ENCODE peak calls at places on chromosomes 2 and 18, in five cellular contexts. H is right lobe of liver, J is right atrium auricular region, K is body of pancreas, G is neural progenitor cell. A is an unnamed sample.

GRCh38 chr2:23145460-23145859 is 239.5 kb upstream of the KLHL29 start:
- DNase-seq in K (no peak), J (no peak), H (no peak), G (no peak), A (no peak)

GRCh38 chr2:10188211-10188610 is 65.7 kb downstream of the RRM2 start:
- DNase-seq in J (no peak), H (no peak), G (peak; percentile 33), K (no peak), A (no peak)

GRCh38 chr2:63950414-63950813 is 68.8 kb downstream of the VPS54 start:
- DNase-seq in G (no peak), K (no peak), H (no peak), J (no peak), A (no peak)

GRCh38 chr2:108691447-108691846 is 27.8 kb upstream of the RANBP2 start:
- DNase-seq in G (no peak), J (no peak), H (peak; percentile 25), K (no peak), A (no peak)

GRCh38 chr18:2482711-2483475 is 88.4 kb downstream of the METTL4 start:
- DNase-seq in G (no peak), J (no peak), H (no peak), K (no peak), A (no peak)

GRCh38 chr2:187956906-187957534 is 334.7 kb upstream of the GULP1 start:
- DNase-seq in G (no peak), J (no peak), H (no peak), K (no peak), A (no peak)

GRCh38 chr2:66897181-66897580 is 462.3 kb downstream of the MEIS1 start:
- DNase-seq in J (no peak), H (no peak), K (peak; percentile 33), G (no peak), A (no peak)

GRCh38 chr2:6824962-6825361 is 40.7 kb downstream of the CMPK2 start:
- DNase-seq in J (no peak), G (no peak), K (no peak), H (no peak), A (no peak)

GRCh38 chr18:49646864-49647263 is 85.0 kb downstream of the LIPG start:
- DNase-seq in K (no peak), G (no peak), J (no peak), H (no peak), A (no peak)

GRCh38 chr18:35289293-35290069 is 548 bp downstream of the ZSCAN30 start:
- DNase-seq in K (peak; percentile 44), G (peak; percentile 8), H (no peak), J (no peak), A (peak; percentile 55)

GRCh38 chr2:55090702-55091101 is 40.5 kb upstream of the RTN4 start:
- DNase-seq in J (no peak), K (no peak), G (no peak), H (no peak), A (no peak)

GRCh38 chr2:132656213-132656612 is 13.8 kb downstream of the LYPD1 start:
- DNase-seq in J (no peak), K (no peak), H (no peak), G (no peak), A (no peak)

GRCh38 chr2:134782792-134783191 is 55.6 kb upstream of the ACMSD start:
- DNase-seq in J (no peak), K (no peak), H (no peak), G (peak; percentile 56), A (no peak)
- TF ChIP-seq CTCF in J (no peak), K (no peak), H (peak; percentile 64), G (peak; percentile 67), A (no peak)

GRCh38 chr2:98654702-98655488 is 46.5 kb downstream of the UNC50 start:
- DNase-seq in G (no peak), H (no peak), K (no peak), J (no peak), A (no peak)
- H3K4me1 ChIP-seq in G (no peaks in the 10 kb centered on the region), H (peaks cover 3% of the 10 kb centered on the region), K (peaks cover 8% of the 10 kb centered on the region), J (no peaks in the 10 kb centered on the region), A (peaks cover 16% of the 10 kb centered on the region)

DNA sequence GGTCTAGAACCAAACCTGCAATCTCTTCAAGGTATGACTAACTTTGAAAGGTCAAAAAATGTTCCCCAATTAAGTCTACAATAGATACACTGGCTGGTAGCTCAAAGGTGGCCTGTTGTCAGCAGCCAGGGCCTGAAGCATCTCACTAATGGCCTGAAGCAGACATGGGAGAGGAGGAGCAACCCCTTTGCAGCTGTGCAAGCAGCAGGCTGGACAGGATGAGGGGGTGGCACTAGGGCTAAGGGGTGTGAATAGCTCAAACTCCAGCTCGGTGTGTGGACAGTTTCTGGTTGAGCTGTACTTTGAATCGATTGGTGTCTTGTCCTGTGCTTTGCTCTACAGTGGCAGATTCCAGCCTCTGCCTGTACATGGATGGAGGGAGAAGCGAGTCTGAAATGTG is 34.5 kb upstream of the DTNB start:
- DNase-seq in K (no peak), J (no peak), G (no peak), H (no peak), A (no peak)
- TF ChIP-seq CTCF in K (no peak), J (no peak), G (no peak), H (no peak), A (no peak)

GRCh38 chr2:173467751-173468150 is 113.1 kb downstream of the CDCA7 start:
- DNase-seq in H (no peak), G (no peak), J (no peak), K (no peak), A (no peak)
- H3K4me1 ChIP-seq in H (no peaks in the 10 kb centered on the region), G (peaks cover 6% of the 10 kb centered on the region), J (no peaks in the 10 kb centered on the region), K (no peaks in the 10 kb centered on the region), A (no peaks in the 10 kb centered on the region)

GRCh38 chr2:172102858-172103359 is at the start of gene DLX2:
- DNase-seq in J (peak; percentile 70), H (peak; percentile 81), G (peak; percentile 98), K (peak; percentile 85), A (peak; percentile 90)

GRCh38 chr2:172105715-172106124 is 3.0 kb upstream of the DLX2 start:
- DNase-seq in H (no peak), J (no peak), K (no peak), G (peak; percentile 33), A (no peak)

GRCh38 chr2:172101707-172102158 is 967 bp downstream of the DLX2 start:
- DNase-seq in J (no peak), G (peak; percentile 51), H (no peak), K (no peak), A (no peak)

GRCh38 chr2:172102159-172102857 is 392 bp downstream of the DLX2 start:
- DNase-seq in H (no peak), G (no peak), K (no peak), J (no peak), A (peak; percentile 58)

DNA sequence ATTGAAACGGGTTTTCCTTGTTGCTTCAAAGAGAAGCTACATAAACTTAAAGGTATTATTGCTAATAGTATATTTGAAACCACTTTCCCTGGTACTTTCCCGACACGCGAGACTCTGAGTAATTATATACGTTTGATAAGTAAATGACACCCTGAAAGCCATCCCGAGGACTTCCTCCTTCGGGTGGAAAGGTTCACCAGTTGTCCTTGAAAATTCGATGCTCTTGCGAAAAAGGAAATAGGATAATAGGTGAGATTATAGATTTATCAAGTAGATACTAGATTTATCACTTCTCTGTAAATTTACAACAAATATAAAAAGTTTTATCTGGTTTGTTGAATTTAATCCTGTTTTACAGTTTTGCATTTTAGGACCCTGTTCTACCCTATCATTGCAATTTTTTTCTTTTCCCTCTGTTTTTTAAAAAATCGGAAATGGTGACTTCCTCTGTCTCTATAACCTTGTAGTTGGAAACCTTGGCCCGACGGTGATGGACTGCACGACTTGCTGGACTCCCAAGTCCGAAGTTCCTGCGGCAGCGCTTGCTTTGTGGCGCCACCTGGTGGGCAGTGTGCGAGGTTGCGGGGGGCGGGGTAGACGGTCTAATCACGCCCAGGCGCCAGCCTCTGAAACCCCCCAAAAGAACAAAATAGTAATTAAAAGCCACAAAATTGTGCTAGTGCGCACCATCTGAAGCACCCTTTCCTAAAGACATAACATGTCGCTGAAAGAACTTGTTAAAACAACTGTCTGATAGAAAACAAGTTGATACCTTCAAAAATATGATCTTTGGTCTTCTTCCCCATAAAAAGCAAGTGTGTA is 982 bp upstream of the DLX2 start:
- DNase-seq in K (peak; percentile 80), G (peak; percentile 90), J (peak; percentile 79), H (peak; percentile 86), A (peak; percentile 87)
- TF ChIP-seq CTCF in K (peak; percentile 66), G (peak; percentile 96), J (peak; percentile 44), H (peak; percentile 91), A (peak; percentile 87)

GRCh38 chr2:46848446-46848845 is 67.2 kb downstream of the MCFD2 start:
- DNase-seq in K (no peak), J (no peak), H (peak; percentile 21), G (no peak), A (no peak)

GRCh38 chr2:46845542-46846453 is 69.8 kb downstream of the MCFD2 start:
- DNase-seq in J (no peak), G (no peak), H (peak; percentile 10), K (no peak), A (no peak)

GRCh38 chr2:46846454-46846990 is 69.1 kb downstream of the MCFD2 start:
- DNase-seq in H (no peak), J (no peak), G (no peak), K (no peak), A (no peak)

GRCh38 chr2:46847726-46848421 is 67.7 kb downstream of the MCFD2 start:
- DNase-seq in K (no peak), J (no peak), G (no peak), H (peak; percentile 16), A (no peak)

DNA sequence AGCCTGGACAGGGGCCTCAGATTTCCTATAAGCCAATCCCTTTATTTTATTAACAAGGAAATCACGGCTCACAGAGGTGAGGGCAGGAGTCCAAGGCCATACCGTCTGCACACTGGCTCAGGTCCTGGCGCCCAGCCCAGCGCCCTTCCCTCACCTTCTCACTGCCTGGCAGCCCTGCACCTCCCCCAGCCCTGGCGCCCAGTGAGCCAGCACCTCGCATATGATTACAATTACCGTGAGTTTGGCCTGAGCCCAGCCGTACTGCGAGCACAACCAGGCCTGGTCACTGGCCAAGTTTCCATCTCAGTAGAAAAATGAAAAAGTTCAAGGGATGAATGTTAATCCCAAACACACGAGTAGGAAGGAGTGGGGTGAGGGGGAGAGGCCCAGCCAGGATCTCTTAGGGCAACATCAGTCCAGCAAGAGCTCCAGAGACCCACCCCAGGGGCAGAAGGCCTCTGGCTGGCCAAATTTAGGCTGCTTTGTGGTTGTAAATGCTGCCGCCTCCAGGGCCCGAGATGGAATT is 68.4 kb downstream of the MCFD2 start:
- DNase-seq in G (no peak), H (peak; percentile 96), K (peak; percentile 99), J (peak; percentile 91), A (peak; percentile 98)
- H3K4me1 ChIP-seq in G (no peaks in the 10 kb centered on the region), H (peaks cover 36% of the 10 kb centered on the region), K (peaks cover 61% of the 10 kb centered on the region), J (no peaks in the 10 kb centered on the region), A (peaks cover 51% of the 10 kb centered on the region)

GRCh38 chr18:45169610-45170009 is 445.7 kb upstream of the SLC14A2 start:
- DNase-seq in H (no peak), J (peak; percentile 76), K (peak; percentile 32), G (no peak), A (no peak)
- TF ChIP-seq CTCF in H (no peak), J (no peak), K (no peak), G (no peak), A (no peak)

DNA sequence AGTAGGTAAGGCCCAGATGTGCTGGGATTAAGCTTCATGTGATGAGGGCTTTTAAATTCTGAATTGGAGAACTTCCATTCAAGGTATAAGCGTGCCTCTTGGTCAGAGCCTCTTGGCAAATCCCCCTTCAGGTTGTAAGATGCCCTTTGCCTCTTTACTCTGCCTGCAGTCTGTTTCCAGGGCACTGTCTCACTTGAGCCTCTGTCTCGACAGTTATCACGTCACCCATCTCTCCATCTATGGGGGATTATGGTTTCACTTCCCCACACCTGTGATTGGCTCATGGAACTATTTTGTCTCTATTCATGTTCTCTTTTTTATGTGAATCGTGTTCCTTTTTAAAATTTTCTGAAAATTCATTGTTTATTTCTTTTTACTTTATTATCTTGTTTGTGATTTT is 51.7 kb downstream of the COA5 start:
- DNase-seq in K (no peak), G (no peak), H (no peak), J (no peak), A (no peak)
- H3K4me1 ChIP-seq in K (no peaks in the 10 kb centered on the region), G (no peaks in the 10 kb centered on the region), H (no peaks in the 10 kb centered on the region), J (no peaks in the 10 kb centered on the region), A (no peaks in the 10 kb centered on the region)

A was measured in mucosa of descending colon.